ENCODE peak calls at places on chromosomes 2 and 18, in nine cellular contexts. K is NCI-H524; R is HT1080; Q is activated CD8-positive, alpha-beta T cell treated with anti-CD3 and anti-CD28 coated beads for 36 hours; L is omental fat pad; G is T-helper 2 cell; J is stimulated activated CD4-positive, alpha-beta T cell treated with anti-CD3 and anti-CD28 coated beads, Interleukin-12 subunit alpha, Interleukin-12 subunit beta, amount 100 ng/mL, for 4 hours; Y is foreskin melanocyte; A is activated CD4-positive, alpha-beta T cell treated with anti-CD3 and anti-CD28 coated beads for 1 hour. T is an unnamed sample.

GRCh38 chr2:23746141-23746863 is 180.6 kb downstream of the ATAD2B start:
- DNase-seq in R (no peak), A (no peak), L (no peak), J (no peak), Y (no peak), Q (no peak), K (no peak), G (no peak), T (no peak)

GRCh38 chr2:227890495-227891079 is 19.2 kb downstream of the DAW1 start:
- DNase-seq in Y (peak), L (no peak), Q (no peak), J (no peak), R (peak), K (peak), A (no peak), G (no peak), T (no peak)

GRCh38 chr18:24413148-24413547 is 13.3 kb upstream of the IMPACT start:
- DNase-seq in J (no peak), K (peak), R (peak), A (no peak), Y (peak), L (no peak), G (no peak), Q (no peak), T (no peak)

GRCh38 chr2:189236066-189236465 is 56.5 kb upstream of the COL5A2 start:
- DNase-seq in K (no peak), Q (no peak), J (no peak), L (no peak), Y (no peak), G (no peak), R (peak), A (no peak), T (no peak)

GRCh38 chr2:75547345-75548035 is 13.2 kb downstream of the EVA1A start:
- DNase-seq in Y (peak), J (no peak), K (no peak), L (no peak), R (peak), A (no peak), G (no peak), Q (no peak), T (no peak)

GRCh38 chr2:102698369-102699111 is 63.3 kb upstream of the TMEM182 start:
- DNase-seq in Y (no peak), R (peak), K (no peak), G (no peak), A (no peak), J (no peak), Q (no peak), L (no peak), T (no peak)

GRCh38 chr2:46988733-46989481 is 73.3 kb upstream of the MCFD2 start:
- DNase-seq in Q (no peak), R (no peak), Y (peak), K (peak), J (no peak), A (no peak), L (no peak), G (no peak), T (no peak)

GRCh38 chr18:35616664-35617423 is 35.3 kb downstream of the GALNT1 start:
- DNase-seq in A (peak), G (peak), R (peak), Y (peak), K (no peak), L (no peak), Q (peak), J (peak), T (peak)

GRCh38 chr2:236947896-236948295 is 137.8 kb upstream of the COPS8 start:
- DNase-seq in K (no peak), R (no peak), Q (no peak), A (no peak), G (no peak), J (no peak), Y (no peak), L (no peak), T (no peak)

GRCh38 chr18:13808294-13809024 is 15.5 kb upstream of the MC5R start:
- DNase-seq in Y (no peak), Q (no peak), K (no peak), R (no peak), G (no peak), J (no peak), L (no peak), A (no peak), T (no peak)

GRCh38 chr2:156017486-156017885 is 315.0 kb downstream of the NR4A2 start:
- DNase-seq in G (no peak), R (no peak), K (peak), Y (no peak), A (no peak), J (no peak), Q (no peak), L (no peak), T (no peak)

GRCh38 chr2:30234180-30234971 is 3.0 kb downstream of the LBH start:
- DNase-seq in Q (peak), L (no peak), Y (no peak), G (no peak), J (no peak), K (no peak), A (no peak), R (peak), T (no peak)

GRCh38 chr2:19357383-19358241 is 811 bp downstream of the OSR1 start:
- DNase-seq in G (no peak), A (no peak), J (no peak), R (no peak), Y (no peak), K (peak), Q (no peak), L (no peak), T (no peak)

GRCh38 chr2:60337142-60337497 is 216.3 kb downstream of the BCL11A start:
- DNase-seq in K (no peak), J (no peak), L (no peak), A (no peak), Q (no peak), Y (no peak), R (peak), G (no peak), T (no peak)

GRCh38 chr2:29042581-29043075 is 31.7 kb downstream of the PCARE start:
- DNase-seq in J (no peak), Y (no peak), R (no peak), K (peak), L (no peak), G (no peak), A (no peak), Q (no peak), T (no peak)

GRCh38 chr2:117958186-117958585 is 55.7 kb downstream of the CCDC93 start:
- DNase-seq in J (no peak), G (no peak), A (no peak), Q (no peak), Y (no peak), R (peak), K (no peak), L (no peak), T (no peak)

GRCh38 chr18:37486848-37487247 is 78.8 kb downstream of the CELF4 start:
- DNase-seq in L (no peak), Q (no peak), Y (no peak), R (no peak), A (no peak), K (no peak), G (no peak), J (no peak), T (no peak)

GRCh38 chr2:134261398-134262131 is 7.7 kb downstream of the MGAT5 start:
- DNase-seq in A (no peak), K (no peak), L (no peak), Q (no peak), R (no peak), Y (peak), G (no peak), J (no peak), T (no peak)

GRCh38 chr2:239109041-239109915 is 261.4 kb downstream of the TWIST2 start:
- DNase-seq in G (no peak), K (no peak), J (no peak), Y (no peak), Q (no peak), R (peak), L (no peak), A (no peak), T (no peak)

GRCh38 chr2:221705478-221705877 is 133.4 kb upstream of the EPHA4 start:
- DNase-seq in A (no peak), J (no peak), K (peak), L (no peak), R (no peak), G (no peak), Q (no peak), Y (no peak), T (no peak)

GRCh38 chr2:4151521-4151920 is 448.1 kb downstream of the DCDC2C start:
- DNase-seq in R (no peak), Q (no peak), Y (no peak), K (no peak), G (no peak), J (no peak), L (no peak), A (no peak), T (no peak)

GRCh38 chr2:25505630-25506029 is 163.9 kb upstream of the DNMT3A start:
- DNase-seq in G (no peak), Y (no peak), J (no peak), Q (no peak), A (no peak), L (no peak), R (peak), K (no peak), T (no peak)

GRCh38 chr2:95260028-95261023 is 13.9 kb upstream of the PROM2 start:
- DNase-seq in Y (no peak), Q (no peak), K (peak), L (no peak), J (no peak), G (no peak), A (no peak), R (no peak), T (no peak)

GRCh38 chr2:9778471-9779402 is 64.5 kb upstream of the TAF1B start:
- DNase-seq in R (no peak), Q (no peak), A (no peak), G (no peak), L (no peak), J (no peak), K (no peak), Y (no peak), T (no peak)

GRCh38 chr2:112182581-112183034 is 44.4 kb downstream of the FBLN7 start:
- DNase-seq in A (peak), G (peak), Y (no peak), L (no peak), J (peak), R (no peak), Q (peak), K (peak), T (peak)

GRCh38 chr2:176079285-176079830 is 4.4 kb downstream of the EVX2 start:
- DNase-seq in K (peak), A (no peak), J (no peak), L (no peak), Q (no peak), Y (no peak), G (no peak), R (no peak), T (no peak)

GRCh38 chr2:2683581-2683980 is 352.5 kb upstream of the MYT1L start:
- DNase-seq in G (no peak), J (no peak), Y (no peak), L (no peak), R (no peak), K (no peak), A (no peak), Q (no peak), T (no peak)

GRCh38 chr2:230423851-230424458 is 8.0 kb downstream of the SP100 start:
- DNase-seq in G (no peak), L (no peak), Q (no peak), J (no peak), Y (no peak), K (no peak), A (no peak), R (no peak), T (no peak)

GRCh38 chr2:201507725-201508124 is 56.2 kb downstream of the STRADB start:
- DNase-seq in L (no peak), J (peak), A (no peak), Y (no peak), R (no peak), G (no peak), Q (peak), K (no peak), T (no peak)

GRCh38 chr18:76450912-76451421 is 44.1 kb downstream of the ZNF516 start:
- DNase-seq in J (peak), R (peak), G (no peak), K (peak), L (no peak), Q (peak), A (no peak), Y (peak), T (no peak)

GRCh38 chr18:9708057-9708881 is at the start of gene RAB31:
- DNase-seq in Q (peak), A (no peak), R (peak), G (no peak), Y (peak), K (peak), L (no peak), J (no peak), T (no peak)

GRCh38 chr18:23689616-23690504 is 607 bp downstream of the LAMA3 start:
- DNase-seq in Q (peak), G (peak), J (peak), Y (no peak), R (no peak), L (no peak), K (no peak), A (no peak), T (no peak)

GRCh38 chr18:68714356-68714706 is 577 bp downstream of the TMX3 start:
- DNase-seq in Y (peak), K (peak), G (no peak), J (no peak), L (no peak), R (no peak), A (no peak), Q (peak), T (no peak)

GRCh38 chr2:11753452-11753885 is 7.0 kb downstream of the LPIN1 start:
- DNase-seq in L (no peak), Y (no peak), Q (peak), J (no peak), K (no peak), A (no peak), G (no peak), R (no peak), T (peak)

GRCh38 chr18:54822872-54823845 is 5.1 kb upstream of the RAB27B start:
- DNase-seq in R (peak), Y (peak), A (no peak), L (no peak), Q (no peak), K (no peak), G (no peak), J (no peak), T (no peak)

GRCh38 chr2:102809291-102810189 is 47.7 kb downstream of the TMEM182 start:
- DNase-seq in L (no peak), Q (no peak), G (no peak), A (no peak), Y (no peak), J (no peak), K (no peak), R (no peak), T (no peak)

GRCh38 chr2:174663572-174663971 is 66.0 kb upstream of the WIPF1 start:
- DNase-seq in K (no peak), Q (no peak), R (no peak), A (no peak), Y (no peak), G (no peak), J (no peak), L (no peak), T (no peak)

GRCh38 chr18:60020107-60020925 is 120.5 kb downstream of the PMAIP1 start:
- DNase-seq in R (no peak), G (no peak), K (peak), Q (no peak), Y (no peak), A (no peak), J (no peak), L (no peak), T (no peak)

GRCh38 chr2:48852938-48853337 is 97.4 kb upstream of the LHCGR start:
- DNase-seq in L (no peak), Q (no peak), K (no peak), Y (peak), R (peak), A (no peak), J (no peak), G (no peak), T (no peak)

T was measured in T-helper 22 cell.